ENCODE peak calls at places on chromosomes 12 and 14, in eight cellular contexts. T is GM04504, R is T-helper 1 cell, X is neural crest cell, V is WTC11, A is NAMALWA, C is fibroblast of mammary gland, Q is endothelial cell. B is an unnamed sample.

GRCh38 chr14:75612157-75612556 is 33.7 kb downstream of the FLVCR2 start:
- DNase-seq in T (no peak), R (no peak), X (no peak), V (no peak), A (no peak), C (no peak), Q (no peak), B (no peak)

GRCh38 chr14:61562321-61563161 is 132.8 kb upstream of the HIF1A start:
- DNase-seq in T (peak), R (no peak), X (no peak), V (no peak), A (no peak), C (peak), Q (no peak), B (no peak)

GRCh38 chr14:68379510-68380303 is 413.2 kb downstream of the ZFP36L1 start:
- DNase-seq in T (no peak), R (no peak), X (no peak), V (no peak), A (no peak), C (no peak), Q (no peak), B (no peak)

GRCh38 chr12:56321027-56321426 is 5.2 kb upstream of the CNPY2 start:
- DNase-seq in T (no peak), R (no peak), X (no peak), V (no peak), A (no peak), C (peak), Q (no peak), B (no peak)

GRCh38 chr12:11510671-11511070 is 115.3 kb upstream of the PRB2 start:
- DNase-seq in T (no peak), R (no peak), X (no peak), V (no peak), A (no peak), C (no peak), Q (no peak), B (no peak)

GRCh38 chr12:58915634-58916033 is 4.7 kb downstream of the LRIG3 start:
- DNase-seq in T (peak), R (no peak), X (no peak), V (no peak), A (no peak), C (peak), Q (no peak), B (no peak)

GRCh38 chr14:44847910-44848309 is 113.8 kb downstream of the KLHL28 start:
- DNase-seq in T (peak), R (no peak), X (no peak), V (no peak), A (no peak), C (peak), Q (no peak), B (no peak)

GRCh38 chr12:53006810-53007742 is 820 bp downstream of the EIF4B start:
- DNase-seq in T (no peak), R (peak), X (peak), V (peak), A (peak), C (peak), Q (peak), B (peak)

GRCh38 chr14:102770910-102771543 is 6.2 kb upstream of the TRAF3 start:
- DNase-seq in T (no peak), R (no peak), X (no peak), V (no peak), A (no peak), C (no peak), Q (no peak), B (no peak)

GRCh38 chr14:104650057-104650980 is 39.1 kb upstream of the INF2 start:
- DNase-seq in T (peak), R (peak), X (peak), V (peak), A (peak), C (peak), Q (peak), B (peak)

GRCh38 chr12:93244514-93245077 is 133.1 kb upstream of the NUDT4 start:
- DNase-seq in T (no peak), R (no peak), X (no peak), V (no peak), A (no peak), C (no peak), Q (no peak), B (no peak)

GRCh38 chr14:55025948-55026347 is 951 bp downstream of the WDHD1 start:
- DNase-seq in T (no peak), R (no peak), X (no peak), V (no peak), A (no peak), C (no peak), Q (no peak), B (no peak)

GRCh38 chr12:111692575-111693210 is 6.8 kb downstream of the ACAD10 start:
- DNase-seq in T (no peak), R (no peak), X (no peak), V (peak), A (peak), C (peak), Q (peak), B (no peak)

GRCh38 chr12:28563926-28564325 is 373.7 kb downstream of the CCDC91 start:
- DNase-seq in T (peak), R (no peak), X (no peak), V (no peak), A (no peak), C (peak), Q (no peak), B (no peak)

GRCh38 chr14:79914595-79914994 is 296.7 kb downstream of the DIO2 start:
- DNase-seq in T (no peak), R (no peak), X (no peak), V (no peak), A (no peak), C (no peak), Q (no peak), B (no peak)

GRCh38 chr12:122909442-122910288 is 13.7 kb upstream of the VPS37B start:
- DNase-seq in T (no peak), R (no peak), X (no peak), V (no peak), A (no peak), C (no peak), Q (no peak), B (peak)

GRCh38 chr12:25388216-25388615 is 137.5 kb upstream of the KRAS start:
- DNase-seq in T (no peak), R (no peak), X (no peak), V (no peak), A (peak), C (no peak), Q (no peak), B (no peak)

GRCh38 chr14:58898655-58899316 is 261.0 kb downstream of the DACT1 start:
- DNase-seq in T (peak), R (no peak), X (no peak), V (no peak), A (no peak), C (peak), Q (no peak), B (no peak)

GRCh38 chr12:113396828-113397496 is 6.7 kb downstream of the SDS start:
- DNase-seq in T (no peak), R (no peak), X (no peak), V (no peak), A (no peak), C (no peak), Q (no peak), B (no peak)

GRCh38 chr14:97513891-97514290 is 716.7 kb downstream of the VRK1 start:
- DNase-seq in T (no peak), R (no peak), X (no peak), V (no peak), A (no peak), C (no peak), Q (no peak), B (no peak)

GRCh38 chr12:46470039-46470627 is 97.6 kb upstream of the SLC38A2 start:
- DNase-seq in T (no peak), R (no peak), X (no peak), V (no peak), A (peak), C (no peak), Q (no peak), B (no peak)

GRCh38 chr14:24894583-24895242 is 155.2 kb downstream of the STXBP6 start:
- DNase-seq in T (no peak), R (no peak), X (no peak), V (no peak), A (no peak), C (no peak), Q (no peak), B (no peak)

GRCh38 chr12:47812797-47813490 is 6.8 kb downstream of the HDAC7 start:
- DNase-seq in T (peak), R (peak), X (peak), V (peak), A (peak), C (peak), Q (peak), B (peak)

GRCh38 chr12:3009780-3010179 is 50.6 kb downstream of the TEAD4 start:
- DNase-seq in T (no peak), R (no peak), X (no peak), V (no peak), A (no peak), C (no peak), Q (no peak), B (no peak)